ENCODE peak calls at places on chromosome 9, in four cellular contexts. One of them, this sample, is unnamed.

GRCh38 chr9:136666364-136667216 is 3.9 kb downstream of the EGFL7 start:
- DNase-seq in HS-5: no peak
- DNase-seq in stimulated activated CD8-positive, alpha-beta memory T cell treated with anti-CD3 and anti-CD28 coated beads, Interleukin-15, amount 100 ng/mL, for 24 hours: no peak
- DNase-seq in activated CD4-positive, alpha-beta T cell treated with anti-CD3 and anti-CD28 coated beads, Interleukin-2, amount 50 U/mL, for 1 hour: no peak
- DNase-seq in this sample: no peak

GRCh38 chr9:130484362-130485072 is 39.8 kb downstream of the ASS1 start:
- DNase-seq in HS-5: no peak
- DNase-seq in stimulated activated CD8-positive, alpha-beta memory T cell treated with anti-CD3 and anti-CD28 coated beads, Interleukin-15, amount 100 ng/mL, for 24 hours: no peak
- DNase-seq in activated CD4-positive, alpha-beta T cell treated with anti-CD3 and anti-CD28 coated beads, Interleukin-2, amount 50 U/mL, for 1 hour: no peak
- DNase-seq in this sample: no peak

GRCh38 chr9:130260816-130261765 is 4.5 kb upstream of the HMCN2 start:
- DNase-seq in activated CD4-positive, alpha-beta T cell treated with anti-CD3 and anti-CD28 coated beads, Interleukin-2, amount 50 U/mL, for 1 hour: no peak
- DNase-seq in HS-5: no peak
- DNase-seq in stimulated activated CD8-positive, alpha-beta memory T cell treated with anti-CD3 and anti-CD28 coated beads, Interleukin-15, amount 100 ng/mL, for 24 hours: no peak
- DNase-seq in this sample: no peak

GRCh38 chr9:127163409-127163808 is 41.0 kb upstream of the ANGPTL2 start:
- DNase-seq in HS-5: peak
- DNase-seq in activated CD4-positive, alpha-beta T cell treated with anti-CD3 and anti-CD28 coated beads, Interleukin-2, amount 50 U/mL, for 1 hour: no peak
- DNase-seq in stimulated activated CD8-positive, alpha-beta memory T cell treated with anti-CD3 and anti-CD28 coated beads, Interleukin-15, amount 100 ng/mL, for 24 hours: no peak
- DNase-seq in this sample: no peak

GRCh38 chr9:70567511-70567910 is 153.1 kb upstream of the KLF9 start:
- DNase-seq in stimulated activated CD8-positive, alpha-beta memory T cell treated with anti-CD3 and anti-CD28 coated beads, Interleukin-15, amount 100 ng/mL, for 24 hours: no peak
- DNase-seq in HS-5: no peak
- DNase-seq in activated CD4-positive, alpha-beta T cell treated with anti-CD3 and anti-CD28 coated beads, Interleukin-2, amount 50 U/mL, for 1 hour: no peak
- DNase-seq in this sample: no peak

GRCh38 chr9:135087489-135087791 is at the start of gene OLFM1:
- DNase-seq in activated CD4-positive, alpha-beta T cell treated with anti-CD3 and anti-CD28 coated beads, Interleukin-2, amount 50 U/mL, for 1 hour: no peak
- DNase-seq in stimulated activated CD8-positive, alpha-beta memory T cell treated with anti-CD3 and anti-CD28 coated beads, Interleukin-15, amount 100 ng/mL, for 24 hours: no peak
- DNase-seq in HS-5: peak
- DNase-seq in this sample: no peak

GRCh38 chr9:81374881-81375280 is 314.5 kb downstream of the TLE1 start:
- DNase-seq in activated CD4-positive, alpha-beta T cell treated with anti-CD3 and anti-CD28 coated beads, Interleukin-2, amount 50 U/mL, for 1 hour: no peak
- DNase-seq in stimulated activated CD8-positive, alpha-beta memory T cell treated with anti-CD3 and anti-CD28 coated beads, Interleukin-15, amount 100 ng/mL, for 24 hours: no peak
- DNase-seq in HS-5: no peak
- DNase-seq in this sample: no peak

GRCh38 chr9:100838857-100839256 is 189.7 kb upstream of the PLPPR1 start:
- DNase-seq in HS-5: no peak
- DNase-seq in activated CD4-positive, alpha-beta T cell treated with anti-CD3 and anti-CD28 coated beads, Interleukin-2, amount 50 U/mL, for 1 hour: no peak
- DNase-seq in stimulated activated CD8-positive, alpha-beta memory T cell treated with anti-CD3 and anti-CD28 coated beads, Interleukin-15, amount 100 ng/mL, for 24 hours: no peak
- DNase-seq in this sample: no peak

GRCh38 chr9:81499021-81499454 is 190.3 kb downstream of the TLE1 start:
- DNase-seq in activated CD4-positive, alpha-beta T cell treated with anti-CD3 and anti-CD28 coated beads, Interleukin-2, amount 50 U/mL, for 1 hour: no peak
- DNase-seq in HS-5: peak
- DNase-seq in stimulated activated CD8-positive, alpha-beta memory T cell treated with anti-CD3 and anti-CD28 coated beads, Interleukin-15, amount 100 ng/mL, for 24 hours: no peak
- DNase-seq in this sample: no peak

GRCh38 chr9:79623799-79624721 is 52.3 kb downstream of the TLE4 start:
- DNase-seq in stimulated activated CD8-positive, alpha-beta memory T cell treated with anti-CD3 and anti-CD28 coated beads, Interleukin-15, amount 100 ng/mL, for 24 hours: no peak
- DNase-seq in HS-5: no peak
- DNase-seq in activated CD4-positive, alpha-beta T cell treated with anti-CD3 and anti-CD28 coated beads, Interleukin-2, amount 50 U/mL, for 1 hour: no peak
- DNase-seq in this sample: peak

GRCh38 chr9:134378901-134379338 is 52.7 kb downstream of the RXRA start:
- DNase-seq in HS-5: no peak
- DNase-seq in activated CD4-positive, alpha-beta T cell treated with anti-CD3 and anti-CD28 coated beads, Interleukin-2, amount 50 U/mL, for 1 hour: no peak
- DNase-seq in stimulated activated CD8-positive, alpha-beta memory T cell treated with anti-CD3 and anti-CD28 coated beads, Interleukin-15, amount 100 ng/mL, for 24 hours: no peak
- DNase-seq in this sample: no peak

GRCh38 chr9:122126340-122127333 is 32.9 kb downstream of the NDUFA8 start:
- DNase-seq in HS-5: no peak
- DNase-seq in stimulated activated CD8-positive, alpha-beta memory T cell treated with anti-CD3 and anti-CD28 coated beads, Interleukin-15, amount 100 ng/mL, for 24 hours: no peak
- DNase-seq in activated CD4-positive, alpha-beta T cell treated with anti-CD3 and anti-CD28 coated beads, Interleukin-2, amount 50 U/mL, for 1 hour: no peak
- DNase-seq in this sample: no peak

GRCh38 chr9:6239694-6240093 is 24.1 kb downstream of the IL33 start:
- DNase-seq in stimulated activated CD8-positive, alpha-beta memory T cell treated with anti-CD3 and anti-CD28 coated beads, Interleukin-15, amount 100 ng/mL, for 24 hours: no peak
- DNase-seq in activated CD4-positive, alpha-beta T cell treated with anti-CD3 and anti-CD28 coated beads, Interleukin-2, amount 50 U/mL, for 1 hour: no peak
- DNase-seq in HS-5: no peak
- DNase-seq in this sample: no peak

GRCh38 chr9:94806307-94806893 is 79.9 kb downstream of the AOPEP start:
- DNase-seq in HS-5: no peak
- DNase-seq in stimulated activated CD8-positive, alpha-beta memory T cell treated with anti-CD3 and anti-CD28 coated beads, Interleukin-15, amount 100 ng/mL, for 24 hours: no peak
- DNase-seq in activated CD4-positive, alpha-beta T cell treated with anti-CD3 and anti-CD28 coated beads, Interleukin-2, amount 50 U/mL, for 1 hour: no peak
- DNase-seq in this sample: peak

GRCh38 chr9:104927912-104928740 is at the start of gene ABCA1:
- DNase-seq in HS-5: no peak
- DNase-seq in stimulated activated CD8-positive, alpha-beta memory T cell treated with anti-CD3 and anti-CD28 coated beads, Interleukin-15, amount 100 ng/mL, for 24 hours: no peak
- DNase-seq in activated CD4-positive, alpha-beta T cell treated with anti-CD3 and anti-CD28 coated beads, Interleukin-2, amount 50 U/mL, for 1 hour: peak
- DNase-seq in this sample: peak

GRCh38 chr9:76615149-76615548 is 149.1 kb upstream of the PCA3 start:
- DNase-seq in HS-5: no peak
- DNase-seq in stimulated activated CD8-positive, alpha-beta memory T cell treated with anti-CD3 and anti-CD28 coated beads, Interleukin-15, amount 100 ng/mL, for 24 hours: no peak
- DNase-seq in activated CD4-positive, alpha-beta T cell treated with anti-CD3 and anti-CD28 coated beads, Interleukin-2, amount 50 U/mL, for 1 hour: no peak
- DNase-seq in this sample: peak

GRCh38 chr9:25602366-25603044 is 75.7 kb downstream of the TUSC1 start:
- DNase-seq in activated CD4-positive, alpha-beta T cell treated with anti-CD3 and anti-CD28 coated beads, Interleukin-2, amount 50 U/mL, for 1 hour: no peak
- DNase-seq in stimulated activated CD8-positive, alpha-beta memory T cell treated with anti-CD3 and anti-CD28 coated beads, Interleukin-15, amount 100 ng/mL, for 24 hours: no peak
- DNase-seq in HS-5: no peak
- DNase-seq in this sample: no peak

GRCh38 chr9:16425572-16425971 is 444.9 kb downstream of the BNC2 start:
- DNase-seq in activated CD4-positive, alpha-beta T cell treated with anti-CD3 and anti-CD28 coated beads, Interleukin-2, amount 50 U/mL, for 1 hour: no peak
- DNase-seq in HS-5: peak
- DNase-seq in stimulated activated CD8-positive, alpha-beta memory T cell treated with anti-CD3 and anti-CD28 coated beads, Interleukin-15, amount 100 ng/mL, for 24 hours: no peak
- DNase-seq in this sample: no peak

GRCh38 chr9:73093016-73093739 is 58.5 kb upstream of the ANXA1 start:
- DNase-seq in stimulated activated CD8-positive, alpha-beta memory T cell treated with anti-CD3 and anti-CD28 coated beads, Interleukin-15, amount 100 ng/mL, for 24 hours: no peak
- DNase-seq in activated CD4-positive, alpha-beta T cell treated with anti-CD3 and anti-CD28 coated beads, Interleukin-2, amount 50 U/mL, for 1 hour: no peak
- DNase-seq in HS-5: no peak
- DNase-seq in this sample: no peak

GRCh38 chr9:90925581-90926257 is 124.1 kb downstream of the SYK start:
- DNase-seq in stimulated activated CD8-positive, alpha-beta memory T cell treated with anti-CD3 and anti-CD28 coated beads, Interleukin-15, amount 100 ng/mL, for 24 hours: no peak
- DNase-seq in activated CD4-positive, alpha-beta T cell treated with anti-CD3 and anti-CD28 coated beads, Interleukin-2, amount 50 U/mL, for 1 hour: no peak
- DNase-seq in HS-5: peak
- DNase-seq in this sample: no peak

GRCh38 chr9:122338536-122338935 is 32.3 kb upstream of the PTGS1 start:
- DNase-seq in stimulated activated CD8-positive, alpha-beta memory T cell treated with anti-CD3 and anti-CD28 coated beads, Interleukin-15, amount 100 ng/mL, for 24 hours: no peak
- DNase-seq in activated CD4-positive, alpha-beta T cell treated with anti-CD3 and anti-CD28 coated beads, Interleukin-2, amount 50 U/mL, for 1 hour: no peak
- DNase-seq in HS-5: no peak
- DNase-seq in this sample: no peak

GRCh38 chr9:6216002-6216401 is 395 bp downstream of the IL33 start:
- DNase-seq in stimulated activated CD8-positive, alpha-beta memory T cell treated with anti-CD3 and anti-CD28 coated beads, Interleukin-15, amount 100 ng/mL, for 24 hours: no peak
- DNase-seq in activated CD4-positive, alpha-beta T cell treated with anti-CD3 and anti-CD28 coated beads, Interleukin-2, amount 50 U/mL, for 1 hour: no peak
- DNase-seq in HS-5: no peak
- DNase-seq in this sample: no peak

GRCh38 chr9:128715436-128715750 is 8.5 kb downstream of the ZDHHC12 start:
- DNase-seq in HS-5: no peak
- DNase-seq in activated CD4-positive, alpha-beta T cell treated with anti-CD3 and anti-CD28 coated beads, Interleukin-2, amount 50 U/mL, for 1 hour: no peak
- DNase-seq in stimulated activated CD8-positive, alpha-beta memory T cell treated with anti-CD3 and anti-CD28 coated beads, Interleukin-15, amount 100 ng/mL, for 24 hours: no peak
- DNase-seq in this sample: no peak

GRCh38 chr9:18256574-18256973 is 217.4 kb upstream of the ADAMTSL1 start:
- DNase-seq in HS-5: no peak
- DNase-seq in activated CD4-positive, alpha-beta T cell treated with anti-CD3 and anti-CD28 coated beads, Interleukin-2, amount 50 U/mL, for 1 hour: no peak
- DNase-seq in stimulated activated CD8-positive, alpha-beta memory T cell treated with anti-CD3 and anti-CD28 coated beads, Interleukin-15, amount 100 ng/mL, for 24 hours: no peak
- DNase-seq in this sample: no peak

GRCh38 chr9:88034964-88035363 is 60.6 kb upstream of the CDK20 start:
- DNase-seq in activated CD4-positive, alpha-beta T cell treated with anti-CD3 and anti-CD28 coated beads, Interleukin-2, amount 50 U/mL, for 1 hour: no peak
- DNase-seq in HS-5: no peak
- DNase-seq in stimulated activated CD8-positive, alpha-beta memory T cell treated with anti-CD3 and anti-CD28 coated beads, Interleukin-15, amount 100 ng/mL, for 24 hours: no peak
- DNase-seq in this sample: no peak

GRCh38 chr9:22067196-22067595 is 58.1 kb upstream of the CDKN2B start:
- DNase-seq in HS-5: no peak
- DNase-seq in stimulated activated CD8-positive, alpha-beta memory T cell treated with anti-CD3 and anti-CD28 coated beads, Interleukin-15, amount 100 ng/mL, for 24 hours: no peak
- DNase-seq in activated CD4-positive, alpha-beta T cell treated with anti-CD3 and anti-CD28 coated beads, Interleukin-2, amount 50 U/mL, for 1 hour: no peak
- DNase-seq in this sample: no peak

This sample was measured in naive B cell.